ENCODE peak calls at places on chromosome 1, in seven cellular contexts. One of them, this sample, is unnamed.

GRCh38 chr1:60171793-60172192 is 98.2 kb upstream of the C1orf87 start:
- DNase-seq in PC-9: no peak
- DNase-seq in stimulated activated CD4-positive, alpha-beta T cell treated with anti-CD3 and anti-CD28 coated beads, Interleukin-15, amount 100 ng/mL, for 1 hour: no peak
- DNase-seq in tibial nerve: no peak
- DNase-seq in GM04504: peak
- DNase-seq in activated gamma-delta T cell treated with Interleukin-2 at 50 U/mL for 16 hours: no peak
- DNase-seq in HT1080: peak
- DNase-seq in this sample: no peak

GRCh38 chr1:10299174-10299573 is 88.8 kb downstream of the KIF1B start:
- DNase-seq in PC-9: no peak
- DNase-seq in stimulated activated CD4-positive, alpha-beta T cell treated with anti-CD3 and anti-CD28 coated beads, Interleukin-15, amount 100 ng/mL, for 1 hour: no peak
- DNase-seq in tibial nerve: no peak
- DNase-seq in GM04504: no peak
- DNase-seq in activated gamma-delta T cell treated with Interleukin-2 at 50 U/mL for 16 hours: no peak
- DNase-seq in HT1080: no peak
- DNase-seq in this sample: no peak

GRCh38 chr1:108852141-108852540 is 4.8 kb downstream of the AKNAD1 start:
- DNase-seq in PC-9: no peak
- DNase-seq in stimulated activated CD4-positive, alpha-beta T cell treated with anti-CD3 and anti-CD28 coated beads, Interleukin-15, amount 100 ng/mL, for 1 hour: no peak
- DNase-seq in tibial nerve: peak
- DNase-seq in GM04504: no peak
- DNase-seq in activated gamma-delta T cell treated with Interleukin-2 at 50 U/mL for 16 hours: no peak
- DNase-seq in HT1080: no peak
- DNase-seq in this sample: no peak

GRCh38 chr1:173954179-173954578 is 37.1 kb upstream of the SERPINC1 start:
- DNase-seq in PC-9: no peak
- DNase-seq in stimulated activated CD4-positive, alpha-beta T cell treated with anti-CD3 and anti-CD28 coated beads, Interleukin-15, amount 100 ng/mL, for 1 hour: no peak
- DNase-seq in tibial nerve: no peak
- DNase-seq in GM04504: no peak
- DNase-seq in activated gamma-delta T cell treated with Interleukin-2 at 50 U/mL for 16 hours: no peak
- DNase-seq in HT1080: peak
- DNase-seq in this sample: no peak

GRCh38 chr1:229058716-229059115 is 212.2 kb upstream of the RAB4A start:
- DNase-seq in PC-9: no peak
- DNase-seq in stimulated activated CD4-positive, alpha-beta T cell treated with anti-CD3 and anti-CD28 coated beads, Interleukin-15, amount 100 ng/mL, for 1 hour: no peak
- DNase-seq in tibial nerve: no peak
- DNase-seq in GM04504: no peak
- DNase-seq in activated gamma-delta T cell treated with Interleukin-2 at 50 U/mL for 16 hours: no peak
- DNase-seq in HT1080: no peak
- DNase-seq in this sample: no peak

GRCh38 chr1:173413271-173413707 is 63.8 kb upstream of the PRDX6 start:
- DNase-seq in PC-9: no peak
- DNase-seq in stimulated activated CD4-positive, alpha-beta T cell treated with anti-CD3 and anti-CD28 coated beads, Interleukin-15, amount 100 ng/mL, for 1 hour: no peak
- DNase-seq in tibial nerve: no peak
- DNase-seq in GM04504: no peak
- DNase-seq in activated gamma-delta T cell treated with Interleukin-2 at 50 U/mL for 16 hours: no peak
- DNase-seq in HT1080: no peak
- DNase-seq in this sample: no peak

GRCh38 chr1:200096774-200097173 is 69.3 kb downstream of the NR5A2 start:
- DNase-seq in PC-9: no peak
- DNase-seq in stimulated activated CD4-positive, alpha-beta T cell treated with anti-CD3 and anti-CD28 coated beads, Interleukin-15, amount 100 ng/mL, for 1 hour: no peak
- DNase-seq in tibial nerve: no peak
- DNase-seq in GM04504: no peak
- DNase-seq in activated gamma-delta T cell treated with Interleukin-2 at 50 U/mL for 16 hours: no peak
- DNase-seq in HT1080: no peak
- DNase-seq in this sample: no peak

GRCh38 chr1:168751195-168751650 is 22.2 kb upstream of the DPT start:
- DNase-seq in PC-9: no peak
- DNase-seq in stimulated activated CD4-positive, alpha-beta T cell treated with anti-CD3 and anti-CD28 coated beads, Interleukin-15, amount 100 ng/mL, for 1 hour: no peak
- DNase-seq in tibial nerve: no peak
- DNase-seq in GM04504: no peak
- DNase-seq in activated gamma-delta T cell treated with Interleukin-2 at 50 U/mL for 16 hours: no peak
- DNase-seq in HT1080: no peak
- DNase-seq in this sample: no peak

GRCh38 chr1:44327679-44328491 is 27.2 kb downstream of the ERI3 start:
- DNase-seq in PC-9: peak
- DNase-seq in stimulated activated CD4-positive, alpha-beta T cell treated with anti-CD3 and anti-CD28 coated beads, Interleukin-15, amount 100 ng/mL, for 1 hour: no peak
- DNase-seq in tibial nerve: peak
- DNase-seq in GM04504: peak
- DNase-seq in activated gamma-delta T cell treated with Interleukin-2 at 50 U/mL for 16 hours: no peak
- DNase-seq in HT1080: peak
- DNase-seq in this sample: peak

GRCh38 chr1:184509105-184509504 is 122.3 kb downstream of the C1orf21 start:
- DNase-seq in PC-9: no peak
- DNase-seq in stimulated activated CD4-positive, alpha-beta T cell treated with anti-CD3 and anti-CD28 coated beads, Interleukin-15, amount 100 ng/mL, for 1 hour: no peak
- DNase-seq in tibial nerve: no peak
- DNase-seq in GM04504: no peak
- DNase-seq in activated gamma-delta T cell treated with Interleukin-2 at 50 U/mL for 16 hours: no peak
- DNase-seq in HT1080: no peak
- DNase-seq in this sample: no peak

GRCh38 chr1:231781887-231782286 is 155.3 kb downstream of the DISC1 start:
- DNase-seq in PC-9: no peak
- DNase-seq in stimulated activated CD4-positive, alpha-beta T cell treated with anti-CD3 and anti-CD28 coated beads, Interleukin-15, amount 100 ng/mL, for 1 hour: no peak
- DNase-seq in tibial nerve: no peak
- DNase-seq in GM04504: no peak
- DNase-seq in activated gamma-delta T cell treated with Interleukin-2 at 50 U/mL for 16 hours: no peak
- DNase-seq in HT1080: peak
- DNase-seq in this sample: no peak

GRCh38 chr1:143735764-143736461 is 235.9 kb downstream of the FAM72C start:
- DNase-seq in PC-9: no peak
- DNase-seq in stimulated activated CD4-positive, alpha-beta T cell treated with anti-CD3 and anti-CD28 coated beads, Interleukin-15, amount 100 ng/mL, for 1 hour: no peak
- DNase-seq in tibial nerve: no peak
- DNase-seq in GM04504: no peak
- DNase-seq in activated gamma-delta T cell treated with Interleukin-2 at 50 U/mL for 16 hours: no peak
- DNase-seq in HT1080: peak
- DNase-seq in this sample: no peak

GRCh38 chr1:67804710-67805109 is 28.6 kb downstream of the GNG12 start:
- DNase-seq in PC-9: no peak
- DNase-seq in stimulated activated CD4-positive, alpha-beta T cell treated with anti-CD3 and anti-CD28 coated beads, Interleukin-15, amount 100 ng/mL, for 1 hour: no peak
- DNase-seq in tibial nerve: no peak
- DNase-seq in GM04504: no peak
- DNase-seq in activated gamma-delta T cell treated with Interleukin-2 at 50 U/mL for 16 hours: no peak
- DNase-seq in HT1080: no peak
- DNase-seq in this sample: no peak

GRCh38 chr1:11654571-11655262 is at the start of gene FBXO44:
- DNase-seq in PC-9: peak
- DNase-seq in stimulated activated CD4-positive, alpha-beta T cell treated with anti-CD3 and anti-CD28 coated beads, Interleukin-15, amount 100 ng/mL, for 1 hour: peak
- DNase-seq in tibial nerve: no peak
- DNase-seq in GM04504: no peak
- DNase-seq in activated gamma-delta T cell treated with Interleukin-2 at 50 U/mL for 16 hours: peak
- DNase-seq in HT1080: no peak
- DNase-seq in this sample: no peak

GRCh38 chr1:111441573-111442192 is 7.4 kb downstream of the WDR77 start:
- DNase-seq in PC-9: peak
- DNase-seq in stimulated activated CD4-positive, alpha-beta T cell treated with anti-CD3 and anti-CD28 coated beads, Interleukin-15, amount 100 ng/mL, for 1 hour: peak
- DNase-seq in tibial nerve: no peak
- DNase-seq in GM04504: no peak
- DNase-seq in activated gamma-delta T cell treated with Interleukin-2 at 50 U/mL for 16 hours: peak
- DNase-seq in HT1080: peak
- DNase-seq in this sample: no peak